ENCODE peak calls at places on chromosomes 7 and 10, in eight cellular contexts. N, C, P, I, U, M, Y and W are unnamed samples.

GRCh38 chr10:13700461-13701144 is 113.8 kb downstream of the PRPF18 start:
- DNase-seq in Y (no peak), I (no peak), N (no peak), M (no peak), P (no peak), U (no peak), C (no peak), W (no peak)

GRCh38 chr7:127683776-127684681 is 32.0 kb downstream of the SND1 start:
- DNase-seq in M (no peak), I (no peak), Y (peak; percentile 88), C (no peak), N (no peak), U (no peak), P (no peak), W (no peak)

GRCh38 chr10:7410800-7411670 is at the start of gene SFMBT2:
- DNase-seq in N (peak; percentile 89), Y (peak; percentile 85), P (peak; percentile 74), I (peak; percentile 89), M (peak; percentile 68), C (peak; percentile 88), U (peak; percentile 74), W (no peak)

GRCh38 chr7:142188846-142189245 is 69.0 kb downstream of the PRSS58 start:
- DNase-seq in U (no peak), Y (no peak), N (no peak), I (no peak), P (no peak), C (no peak), M (no peak), W (no peak)

GRCh38 chr10:24344279-24344678 is 135.3 kb downstream of the KIAA1217 start:
- DNase-seq in P (no peak), C (no peak), M (no peak), Y (no peak), I (no peak), N (peak; percentile 94), U (no peak), W (peak; percentile 83)

GRCh38 chr10:121288011-121288410 is 310.2 kb downstream of the FGFR2 start:
- DNase-seq in N (no peak), C (no peak), I (no peak), U (no peak), Y (no peak), P (no peak), M (no peak), W (no peak)

GRCh38 chr7:116327751-116328150 is 117.4 kb downstream of the TES start:
- DNase-seq in Y (no peak), N (peak; percentile 96), I (no peak), C (no peak), P (no peak), U (no peak), M (no peak), W (no peak)

GRCh38 chr7:130154501-130155317 is 50.5 kb downstream of the TMEM209 start:
- DNase-seq in N (no peak), P (no peak), C (peak; percentile 88), U (peak; percentile 72), Y (no peak), M (no peak), I (peak; percentile 85), W (no peak)

GRCh38 chr10:130621231-130621775 is 485.1 kb downstream of the GLRX3 start:
- DNase-seq in C (no peak), U (no peak), N (no peak), I (no peak), Y (no peak), P (no peak), M (no peak), W (no peak)

GRCh38 chr10:130618636-130619035 is 482.4 kb downstream of the GLRX3 start:
- DNase-seq in M (no peak), I (no peak), C (no peak), Y (no peak), U (no peak), N (no peak), P (no peak), W (no peak)

GRCh38 chr10:130623680-130624271 is 487.6 kb downstream of the GLRX3 start:
- DNase-seq in M (no peak), U (no peak), N (no peak), I (no peak), C (no peak), Y (no peak), P (no peak), W (no peak)
- TF ChIP-seq CTCF in M (no peak), U (no peak), N (no peak), I (no peak), C (no peak), Y (no peak), P (no peak), W (no peak)

GRCh38 chr7:86598721-86599120 is 45.0 kb upstream of the GRM3 start:
- DNase-seq in Y (no peak), C (peak; percentile 53), M (no peak), I (no peak), P (no peak), N (no peak), U (no peak), W (no peak)

GRCh38 chr7:86598311-86598710 is 45.4 kb upstream of the GRM3 start:
- DNase-seq in N (no peak), U (peak; percentile 37), M (no peak), I (no peak), C (peak; percentile 92), Y (peak; percentile 38), P (no peak), W (no peak)

GRCh38 chr7:86600506-86601290 is 43.0 kb upstream of the GRM3 start:
- DNase-seq in M (no peak), C (peak; percentile 72), P (no peak), U (no peak), I (no peak), Y (peak; percentile 4), N (no peak), W (no peak)
- TF ChIP-seq CTCF in M (no peak), C (peak; percentile 67), P (no peak), U (no peak), I (no peak), Y (no peak), N (no peak), W (no peak)

GRCh38 chr7:156986378-156986777 is 24.1 kb downstream of the MNX1 start:
- DNase-seq in C (no peak), I (no peak), M (no peak), U (no peak), N (no peak), P (no peak), Y (no peak), W (no peak)

GRCh38 chr7:156985101-156985967 is 25.1 kb downstream of the MNX1 start:
- DNase-seq in U (no peak), N (no peak), Y (no peak), C (no peak), M (no peak), P (no peak), I (no peak), W (no peak)

GRCh38 chr7:156984209-156984891 is 26.1 kb downstream of the MNX1 start:
- DNase-seq in N (peak; percentile 58), M (no peak), Y (no peak), U (no peak), C (no peak), P (no peak), I (no peak), W (peak; percentile 74)

GRCh38 chr7:156989766-156990535 is 20.5 kb downstream of the MNX1 start:
- DNase-seq in Y (no peak), P (no peak), N (no peak), C (no peak), U (no peak), I (no peak), M (no peak), W (no peak)

GRCh38 chr7:156988605-156989185 is 21.8 kb downstream of the MNX1 start:
- DNase-seq in I (no peak), U (no peak), Y (no peak), M (no peak), N (no peak), C (no peak), P (no peak), W (no peak)
- TF ChIP-seq CTCF in I (no peak), U (no peak), Y (no peak), M (no peak), N (no peak), C (no peak), P (no peak), W (no peak)

GRCh38 chr10:64118736-64119135 is 597.5 kb downstream of the REEP3 start:
- DNase-seq in U (no peak), C (no peak), N (no peak), Y (no peak), P (no peak), I (no peak), M (no peak), W (no peak)

GRCh38 chr10:64116731-64117130 is 595.5 kb downstream of the REEP3 start:
- DNase-seq in N (no peak), I (no peak), U (no peak), M (no peak), C (peak; percentile 43), Y (no peak), P (no peak), W (no peak)

GRCh38 chr10:64115471-64115870 is 594.3 kb downstream of the REEP3 start:
- DNase-seq in M (no peak), N (no peak), Y (no peak), P (no peak), I (no peak), C (no peak), U (no peak), W (no peak)

GRCh38 chr10:64113796-64114195 is 592.6 kb downstream of the REEP3 start:
- DNase-seq in N (no peak), U (no peak), C (peak; percentile 69), Y (no peak), M (no peak), P (no peak), I (no peak), W (no peak)

DNA sequence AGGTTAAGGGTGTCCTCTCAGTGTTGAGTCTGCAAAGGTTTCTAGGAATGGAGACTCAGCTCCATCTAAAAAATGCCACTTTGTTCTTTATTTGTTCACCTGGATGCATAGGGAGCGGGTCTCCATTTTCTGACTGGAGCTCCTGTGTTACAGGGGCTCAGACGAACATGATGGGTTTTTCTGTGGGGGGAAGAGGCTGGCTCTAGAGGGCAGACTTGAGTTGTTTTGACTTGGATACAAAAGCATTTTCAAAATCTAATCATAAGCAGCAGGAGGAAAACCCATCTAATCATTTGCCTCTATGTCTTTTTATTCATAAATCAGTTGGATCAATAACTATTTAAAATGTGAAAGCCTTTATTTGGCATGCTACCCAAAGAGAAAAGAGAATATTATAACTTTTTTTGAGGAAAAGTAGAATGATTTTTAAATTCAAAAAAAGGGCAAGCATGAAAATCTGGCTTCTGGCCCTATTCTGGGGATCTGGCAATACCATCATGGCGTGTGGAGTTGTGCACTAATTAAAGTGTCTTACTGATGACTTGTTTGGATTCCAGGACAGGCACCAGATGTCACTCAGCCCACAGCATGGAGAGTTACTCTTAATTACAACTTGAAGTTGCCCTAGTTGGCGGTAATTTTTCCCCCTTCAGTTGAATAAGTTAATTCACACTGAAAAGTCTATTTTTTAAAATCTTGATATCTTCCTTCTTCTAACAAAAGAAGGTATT is 594.9 kb downstream of the REEP3 start:
- DNase-seq in P (no peak), U (peak; percentile 17), C (peak; percentile 82), M (no peak), N (peak; percentile 15), Y (peak; percentile 36), I (no peak), W (no peak)
- TF ChIP-seq CTCF in P (peak; percentile 35), U (peak; percentile 26), C (peak; percentile 80), M (peak; percentile 50), N (peak; percentile 54), Y (peak; percentile 53), I (peak; percentile 68), W (no peak)

DNA sequence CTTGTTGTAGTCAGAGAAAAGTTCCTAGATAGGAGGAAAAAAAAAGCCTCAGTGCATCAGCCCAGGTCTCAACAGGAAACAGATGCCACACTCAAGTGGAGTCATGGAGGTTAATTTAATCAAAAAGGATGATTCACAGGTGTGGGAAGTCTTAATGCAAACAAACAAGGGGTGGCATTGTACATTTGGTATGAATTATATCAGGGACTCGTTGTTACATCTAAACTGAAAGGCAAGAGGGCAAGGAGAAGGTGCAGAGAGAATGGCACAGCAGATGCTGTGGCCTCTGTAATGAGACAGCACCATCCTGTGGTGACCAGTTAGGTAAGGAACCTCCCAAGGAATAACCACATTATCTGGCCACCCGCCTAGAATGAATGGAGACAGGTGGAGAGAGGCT is 133.7 kb downstream of the PTPRZ1 start:
- DNase-seq in Y (no peak), C (peak; percentile 60), U (no peak), P (no peak), I (no peak), M (no peak), N (no peak), W (no peak)
- TF ChIP-seq CTCF in Y (no peak), C (peak; percentile 60), U (no peak), P (no peak), I (no peak), M (no peak), N (no peak), W (no peak)